ENCODE peak calls at places on chromosomes 3 and 15, in eight cellular contexts. One of them, this sample, is unnamed.

GRCh38 chr15:65376767-65377104 is 1.1 kb downstream of the IGDCC3 start:
- DNase-seq in CD8-positive, alpha-beta T cell: no peak
- DNase-seq in HTR-8/SVneo: no peak
- DNase-seq in HCEC 1CT: no peak
- DNase-seq in fibroblast of pulmonary artery: no peak
- DNase-seq in activated CD4-positive, alpha-beta T cell treated with anti-CD3 and anti-CD28 coated beads, Interleukin-2, amount 50 U/mL, for 1 hour: no peak
- DNase-seq in endothelial cell: no peak
- DNase-seq in EL: no peak
- DNase-seq in this sample: no peak

GRCh38 chr3:21649519-21649918 is 101.5 kb downstream of the ZNF385D start:
- DNase-seq in CD8-positive, alpha-beta T cell: no peak
- DNase-seq in HTR-8/SVneo: no peak
- DNase-seq in HCEC 1CT: no peak
- DNase-seq in fibroblast of pulmonary artery: no peak
- DNase-seq in activated CD4-positive, alpha-beta T cell treated with anti-CD3 and anti-CD28 coated beads, Interleukin-2, amount 50 U/mL, for 1 hour: no peak
- DNase-seq in endothelial cell: no peak
- DNase-seq in EL: no peak
- DNase-seq in this sample: no peak

GRCh38 chr3:37680393-37680792 is 181.3 kb upstream of the CTDSPL start:
- DNase-seq in CD8-positive, alpha-beta T cell: no peak
- DNase-seq in HTR-8/SVneo: no peak
- DNase-seq in HCEC 1CT: no peak
- DNase-seq in fibroblast of pulmonary artery: no peak
- DNase-seq in activated CD4-positive, alpha-beta T cell treated with anti-CD3 and anti-CD28 coated beads, Interleukin-2, amount 50 U/mL, for 1 hour: no peak
- DNase-seq in endothelial cell: no peak
- DNase-seq in EL: no peak
- DNase-seq in this sample: no peak

GRCh38 chr3:53597136-53597915 is 102.9 kb downstream of the CACNA1D start:
- DNase-seq in CD8-positive, alpha-beta T cell: no peak
- DNase-seq in HTR-8/SVneo: no peak
- DNase-seq in HCEC 1CT: no peak
- DNase-seq in fibroblast of pulmonary artery: no peak
- DNase-seq in activated CD4-positive, alpha-beta T cell treated with anti-CD3 and anti-CD28 coated beads, Interleukin-2, amount 50 U/mL, for 1 hour: no peak
- DNase-seq in endothelial cell: no peak
- DNase-seq in EL: no peak
- DNase-seq in this sample: no peak

GRCh38 chr3:149717391-149718056 is 34.8 kb downstream of the COMMD2 start:
- DNase-seq in CD8-positive, alpha-beta T cell: no peak
- DNase-seq in HTR-8/SVneo: peak
- DNase-seq in HCEC 1CT: peak
- DNase-seq in fibroblast of pulmonary artery: peak
- DNase-seq in activated CD4-positive, alpha-beta T cell treated with anti-CD3 and anti-CD28 coated beads, Interleukin-2, amount 50 U/mL, for 1 hour: no peak
- DNase-seq in endothelial cell: peak
- DNase-seq in EL: peak
- DNase-seq in this sample: no peak

GRCh38 chr3:79517766-79518413 is 249.9 kb downstream of the ROBO1 start:
- DNase-seq in CD8-positive, alpha-beta T cell: no peak
- DNase-seq in HTR-8/SVneo: peak
- DNase-seq in HCEC 1CT: peak
- DNase-seq in fibroblast of pulmonary artery: peak
- DNase-seq in activated CD4-positive, alpha-beta T cell treated with anti-CD3 and anti-CD28 coated beads, Interleukin-2, amount 50 U/mL, for 1 hour: no peak
- DNase-seq in endothelial cell: peak
- DNase-seq in EL: peak
- DNase-seq in this sample: no peak

GRCh38 chr3:12681586-12682371 is 17.9 kb upstream of the RAF1 start:
- DNase-seq in CD8-positive, alpha-beta T cell: no peak
- DNase-seq in HTR-8/SVneo: no peak
- DNase-seq in HCEC 1CT: peak
- DNase-seq in fibroblast of pulmonary artery: peak
- DNase-seq in activated CD4-positive, alpha-beta T cell treated with anti-CD3 and anti-CD28 coated beads, Interleukin-2, amount 50 U/mL, for 1 hour: no peak
- DNase-seq in endothelial cell: no peak
- DNase-seq in EL: peak
- DNase-seq in this sample: no peak

GRCh38 chr15:75989045-75989444 is 23.2 kb downstream of the NRG4 start:
- DNase-seq in CD8-positive, alpha-beta T cell: no peak
- DNase-seq in HTR-8/SVneo: no peak
- DNase-seq in HCEC 1CT: no peak
- DNase-seq in fibroblast of pulmonary artery: no peak
- DNase-seq in activated CD4-positive, alpha-beta T cell treated with anti-CD3 and anti-CD28 coated beads, Interleukin-2, amount 50 U/mL, for 1 hour: no peak
- DNase-seq in endothelial cell: no peak
- DNase-seq in EL: peak
- DNase-seq in this sample: no peak

GRCh38 chr3:149512073-149512782 is 37.7 kb downstream of the TM4SF4 start:
- DNase-seq in CD8-positive, alpha-beta T cell: no peak
- DNase-seq in HTR-8/SVneo: peak
- DNase-seq in HCEC 1CT: peak
- DNase-seq in fibroblast of pulmonary artery: peak
- DNase-seq in activated CD4-positive, alpha-beta T cell treated with anti-CD3 and anti-CD28 coated beads, Interleukin-2, amount 50 U/mL, for 1 hour: peak
- DNase-seq in endothelial cell: peak
- DNase-seq in EL: peak
- DNase-seq in this sample: peak

GRCh38 chr15:78110916-78111475 is 18.6 kb downstream of the SH2D7 start:
- DNase-seq in CD8-positive, alpha-beta T cell: no peak
- DNase-seq in HTR-8/SVneo: no peak
- DNase-seq in HCEC 1CT: no peak
- DNase-seq in fibroblast of pulmonary artery: no peak
- DNase-seq in activated CD4-positive, alpha-beta T cell treated with anti-CD3 and anti-CD28 coated beads, Interleukin-2, amount 50 U/mL, for 1 hour: no peak
- DNase-seq in endothelial cell: no peak
- DNase-seq in EL: no peak
- DNase-seq in this sample: no peak

GRCh38 chr3:44942202-44942921 is 33.6 kb downstream of the ZDHHC3 start:
- DNase-seq in CD8-positive, alpha-beta T cell: no peak
- DNase-seq in HTR-8/SVneo: no peak
- DNase-seq in HCEC 1CT: peak
- DNase-seq in fibroblast of pulmonary artery: peak
- DNase-seq in activated CD4-positive, alpha-beta T cell treated with anti-CD3 and anti-CD28 coated beads, Interleukin-2, amount 50 U/mL, for 1 hour: no peak
- DNase-seq in endothelial cell: no peak
- DNase-seq in EL: peak
- DNase-seq in this sample: no peak

GRCh38 chr15:26892678-26893077 is 25.8 kb downstream of the GABRA5 start:
- DNase-seq in CD8-positive, alpha-beta T cell: no peak
- DNase-seq in HTR-8/SVneo: no peak
- DNase-seq in HCEC 1CT: no peak
- DNase-seq in fibroblast of pulmonary artery: no peak
- DNase-seq in activated CD4-positive, alpha-beta T cell treated with anti-CD3 and anti-CD28 coated beads, Interleukin-2, amount 50 U/mL, for 1 hour: no peak
- DNase-seq in endothelial cell: no peak
- DNase-seq in EL: no peak
- DNase-seq in this sample: no peak

GRCh38 chr3:129741794-129742193 is 135.3 kb upstream of the PLXND1 start:
- DNase-seq in CD8-positive, alpha-beta T cell: no peak
- DNase-seq in HTR-8/SVneo: no peak
- DNase-seq in HCEC 1CT: no peak
- DNase-seq in fibroblast of pulmonary artery: no peak
- DNase-seq in activated CD4-positive, alpha-beta T cell treated with anti-CD3 and anti-CD28 coated beads, Interleukin-2, amount 50 U/mL, for 1 hour: no peak
- DNase-seq in endothelial cell: no peak
- DNase-seq in EL: no peak
- DNase-seq in this sample: no peak

GRCh38 chr3:128052831-128053419 is 688 bp downstream of the SEC61A1 start:
- DNase-seq in CD8-positive, alpha-beta T cell: no peak
- DNase-seq in HTR-8/SVneo: no peak
- DNase-seq in HCEC 1CT: peak
- DNase-seq in fibroblast of pulmonary artery: no peak
- DNase-seq in activated CD4-positive, alpha-beta T cell treated with anti-CD3 and anti-CD28 coated beads, Interleukin-2, amount 50 U/mL, for 1 hour: no peak
- DNase-seq in endothelial cell: no peak
- DNase-seq in EL: no peak
- DNase-seq in this sample: no peak

GRCh38 chr3:69463546-69463945 is 77.7 kb upstream of the FRMD4B start:
- DNase-seq in CD8-positive, alpha-beta T cell: no peak
- DNase-seq in HTR-8/SVneo: no peak
- DNase-seq in HCEC 1CT: no peak
- DNase-seq in fibroblast of pulmonary artery: peak
- DNase-seq in activated CD4-positive, alpha-beta T cell treated with anti-CD3 and anti-CD28 coated beads, Interleukin-2, amount 50 U/mL, for 1 hour: no peak
- DNase-seq in endothelial cell: no peak
- DNase-seq in EL: no peak
- DNase-seq in this sample: no peak

GRCh38 chr15:36724901-36725300 is 145.5 kb downstream of the CDIN1 start:
- DNase-seq in CD8-positive, alpha-beta T cell: no peak
- DNase-seq in HTR-8/SVneo: no peak
- DNase-seq in HCEC 1CT: no peak
- DNase-seq in fibroblast of pulmonary artery: no peak
- DNase-seq in activated CD4-positive, alpha-beta T cell treated with anti-CD3 and anti-CD28 coated beads, Interleukin-2, amount 50 U/mL, for 1 hour: no peak
- DNase-seq in endothelial cell: no peak
- DNase-seq in EL: no peak
- DNase-seq in this sample: no peak

GRCh38 chr15:66115568-66116206 is 137.9 kb downstream of the MEGF11 start:
- DNase-seq in CD8-positive, alpha-beta T cell: peak
- DNase-seq in HTR-8/SVneo: no peak
- DNase-seq in HCEC 1CT: no peak
- DNase-seq in fibroblast of pulmonary artery: no peak
- DNase-seq in activated CD4-positive, alpha-beta T cell treated with anti-CD3 and anti-CD28 coated beads, Interleukin-2, amount 50 U/mL, for 1 hour: peak
- DNase-seq in endothelial cell: no peak
- DNase-seq in EL: no peak
- DNase-seq in this sample: no peak

GRCh38 chr3:141485578-141486415 is 1.0 kb upstream of the RASA2 start:
- DNase-seq in CD8-positive, alpha-beta T cell: no peak
- DNase-seq in HTR-8/SVneo: peak
- DNase-seq in HCEC 1CT: peak
- DNase-seq in fibroblast of pulmonary artery: peak
- DNase-seq in activated CD4-positive, alpha-beta T cell treated with anti-CD3 and anti-CD28 coated beads, Interleukin-2, amount 50 U/mL, for 1 hour: no peak
- DNase-seq in endothelial cell: no peak
- DNase-seq in EL: peak
- DNase-seq in this sample: no peak

GRCh38 chr3:5731100-5731499 is 543.6 kb downstream of the EDEM1 start:
- DNase-seq in CD8-positive, alpha-beta T cell: no peak
- DNase-seq in HTR-8/SVneo: no peak
- DNase-seq in HCEC 1CT: no peak
- DNase-seq in fibroblast of pulmonary artery: no peak
- DNase-seq in activated CD4-positive, alpha-beta T cell treated with anti-CD3 and anti-CD28 coated beads, Interleukin-2, amount 50 U/mL, for 1 hour: no peak
- DNase-seq in endothelial cell: no peak
- DNase-seq in EL: no peak
- DNase-seq in this sample: no peak

GRCh38 chr3:18442743-18443669 is 17.9 kb upstream of the SATB1 start:
- DNase-seq in CD8-positive, alpha-beta T cell: no peak
- DNase-seq in HTR-8/SVneo: no peak
- DNase-seq in HCEC 1CT: no peak
- DNase-seq in fibroblast of pulmonary artery: no peak
- DNase-seq in activated CD4-positive, alpha-beta T cell treated with anti-CD3 and anti-CD28 coated beads, Interleukin-2, amount 50 U/mL, for 1 hour: no peak
- DNase-seq in endothelial cell: no peak
- DNase-seq in EL: no peak
- DNase-seq in this sample: no peak

GRCh38 chr3:155934215-155934614 is 63.8 kb downstream of the GMPS start:
- DNase-seq in CD8-positive, alpha-beta T cell: no peak
- DNase-seq in HTR-8/SVneo: no peak
- DNase-seq in HCEC 1CT: no peak
- DNase-seq in fibroblast of pulmonary artery: peak
- DNase-seq in activated CD4-positive, alpha-beta T cell treated with anti-CD3 and anti-CD28 coated beads, Interleukin-2, amount 50 U/mL, for 1 hour: no peak
- DNase-seq in endothelial cell: no peak
- DNase-seq in EL: no peak
- DNase-seq in this sample: no peak

GRCh38 chr3:128353991-128354687 is 112.6 kb downstream of the DNAJB8 start:
- DNase-seq in CD8-positive, alpha-beta T cell: no peak
- DNase-seq in HTR-8/SVneo: no peak
- DNase-seq in HCEC 1CT: peak
- DNase-seq in fibroblast of pulmonary artery: peak
- DNase-seq in activated CD4-positive, alpha-beta T cell treated with anti-CD3 and anti-CD28 coated beads, Interleukin-2, amount 50 U/mL, for 1 hour: no peak
- DNase-seq in endothelial cell: no peak
- DNase-seq in EL: peak
- DNase-seq in this sample: no peak

GRCh38 chr3:61946925-61947324 is 385.6 kb downstream of the PTPRG start:
- DNase-seq in CD8-positive, alpha-beta T cell: no peak
- DNase-seq in HTR-8/SVneo: no peak
- DNase-seq in HCEC 1CT: no peak
- DNase-seq in fibroblast of pulmonary artery: no peak
- DNase-seq in activated CD4-positive, alpha-beta T cell treated with anti-CD3 and anti-CD28 coated beads, Interleukin-2, amount 50 U/mL, for 1 hour: no peak
- DNase-seq in endothelial cell: no peak
- DNase-seq in EL: no peak
- DNase-seq in this sample: no peak

GRCh38 chr15:35719964-35720507 is 174.1 kb upstream of the DPH6 start:
- DNase-seq in CD8-positive, alpha-beta T cell: no peak
- DNase-seq in HTR-8/SVneo: no peak
- DNase-seq in HCEC 1CT: no peak
- DNase-seq in fibroblast of pulmonary artery: peak
- DNase-seq in activated CD4-positive, alpha-beta T cell treated with anti-CD3 and anti-CD28 coated beads, Interleukin-2, amount 50 U/mL, for 1 hour: no peak
- DNase-seq in endothelial cell: no peak
- DNase-seq in EL: peak
- DNase-seq in this sample: no peak

GRCh38 chr3:66224220-66224619 is 3.4 kb downstream of the SLC25A26 start:
- DNase-seq in CD8-positive, alpha-beta T cell: no peak
- DNase-seq in HTR-8/SVneo: no peak
- DNase-seq in HCEC 1CT: no peak
- DNase-seq in fibroblast of pulmonary artery: no peak
- DNase-seq in activated CD4-positive, alpha-beta T cell treated with anti-CD3 and anti-CD28 coated beads, Interleukin-2, amount 50 U/mL, for 1 hour: no peak
- DNase-seq in endothelial cell: no peak
- DNase-seq in EL: no peak
- DNase-seq in this sample: no peak

GRCh38 chr15:64006642-64007041 is 39.6 kb downstream of the DAPK2 start:
- DNase-seq in CD8-positive, alpha-beta T cell: no peak
- DNase-seq in HTR-8/SVneo: no peak
- DNase-seq in HCEC 1CT: no peak
- DNase-seq in fibroblast of pulmonary artery: no peak
- DNase-seq in activated CD4-positive, alpha-beta T cell treated with anti-CD3 and anti-CD28 coated beads, Interleukin-2, amount 50 U/mL, for 1 hour: no peak
- DNase-seq in endothelial cell: no peak
- DNase-seq in EL: no peak
- DNase-seq in this sample: no peak

GRCh38 chr3:30124435-30125390 is 481.7 kb upstream of the TGFBR2 start:
- DNase-seq in CD8-positive, alpha-beta T cell: no peak
- DNase-seq in HTR-8/SVneo: no peak
- DNase-seq in HCEC 1CT: no peak
- DNase-seq in fibroblast of pulmonary artery: peak
- DNase-seq in activated CD4-positive, alpha-beta T cell treated with anti-CD3 and anti-CD28 coated beads, Interleukin-2, amount 50 U/mL, for 1 hour: no peak
- DNase-seq in endothelial cell: no peak
- DNase-seq in EL: peak
- DNase-seq in this sample: no peak

GRCh38 chr15:90261811-90262210 is 3.7 kb upstream of the NGRN start:
- DNase-seq in CD8-positive, alpha-beta T cell: no peak
- DNase-seq in HTR-8/SVneo: no peak
- DNase-seq in HCEC 1CT: peak
- DNase-seq in fibroblast of pulmonary artery: peak
- DNase-seq in activated CD4-positive, alpha-beta T cell treated with anti-CD3 and anti-CD28 coated beads, Interleukin-2, amount 50 U/mL, for 1 hour: no peak
- DNase-seq in endothelial cell: no peak
- DNase-seq in EL: peak
- DNase-seq in this sample: no peak

GRCh38 chr3:69443554-69443953 is 57.7 kb upstream of the FRMD4B start:
- DNase-seq in CD8-positive, alpha-beta T cell: no peak
- DNase-seq in HTR-8/SVneo: no peak
- DNase-seq in HCEC 1CT: no peak
- DNase-seq in fibroblast of pulmonary artery: no peak
- DNase-seq in activated CD4-positive, alpha-beta T cell treated with anti-CD3 and anti-CD28 coated beads, Interleukin-2, amount 50 U/mL, for 1 hour: no peak
- DNase-seq in endothelial cell: no peak
- DNase-seq in EL: peak
- DNase-seq in this sample: no peak

GRCh38 chr3:148957586-148957985 is 33.8 kb upstream of the GYG1 start:
- DNase-seq in CD8-positive, alpha-beta T cell: no peak
- DNase-seq in HTR-8/SVneo: no peak
- DNase-seq in HCEC 1CT: no peak
- DNase-seq in fibroblast of pulmonary artery: peak
- DNase-seq in activated CD4-positive, alpha-beta T cell treated with anti-CD3 and anti-CD28 coated beads, Interleukin-2, amount 50 U/mL, for 1 hour: no peak
- DNase-seq in endothelial cell: peak
- DNase-seq in EL: peak
- DNase-seq in this sample: no peak

GRCh38 chr3:101823525-101823924 is 25.8 kb upstream of the NFKBIZ start:
- DNase-seq in CD8-positive, alpha-beta T cell: no peak
- DNase-seq in HTR-8/SVneo: no peak
- DNase-seq in HCEC 1CT: no peak
- DNase-seq in fibroblast of pulmonary artery: peak
- DNase-seq in activated CD4-positive, alpha-beta T cell treated with anti-CD3 and anti-CD28 coated beads, Interleukin-2, amount 50 U/mL, for 1 hour: no peak
- DNase-seq in endothelial cell: no peak
- DNase-seq in EL: no peak
- DNase-seq in this sample: no peak

GRCh38 chr15:27179789-27180188 is 208.8 kb downstream of the GABRG3 start:
- DNase-seq in CD8-positive, alpha-beta T cell: no peak
- DNase-seq in HTR-8/SVneo: no peak
- DNase-seq in HCEC 1CT: no peak
- DNase-seq in fibroblast of pulmonary artery: no peak
- DNase-seq in activated CD4-positive, alpha-beta T cell treated with anti-CD3 and anti-CD28 coated beads, Interleukin-2, amount 50 U/mL, for 1 hour: no peak
- DNase-seq in endothelial cell: no peak
- DNase-seq in EL: no peak
- DNase-seq in this sample: no peak